ENCODE peak calls at places on chromosomes 16 and 17, in five cellular contexts. B is endodermal cell; L is dorsolateral prefrontal cortex; V is CD4-positive, alpha-beta T cell; S is upper lobe of left lung. I is an unnamed sample.
A peak's percentile ranks its signal among the peaks of the same experiment; 100 is the strongest.

GRCh38 chr17:44102845-44103622 is 20.4 kb downstream of the HDAC5 start:
- DNase-seq in B (peak; percentile 70), L (no peak), V (no peak), S (no peak), I (no peak)

GRCh38 chr16:31177136-31177535 is 2.8 kb upstream of the FUS start:
- DNase-seq in B (no peak), L (no peak), V (peak; percentile 46), S (peak; percentile 72), I (no peak)

GRCh38 chr17:82056729-82057621 is 5.3 kb downstream of the GPS1 start:
- DNase-seq in B (no peak), L (no peak), V (no peak), S (no peak), I (no peak)

GRCh38 chr17:76130473-76130872 is 10.6 kb downstream of the FOXJ1 start:
- DNase-seq in B (peak; percentile 69), L (no peak), V (no peak), S (no peak), I (no peak)

GRCh38 chr16:86669937-86670772 is 91.8 kb downstream of the FOXL1 start:
- DNase-seq in B (no peak), L (no peak), V (no peak), S (peak; percentile 23), I (no peak)

GRCh38 chr17:78526231-78527025 is 50.8 kb downstream of the DNAH17 start:
- DNase-seq in B (peak; percentile 72), L (no peak), V (no peak), S (no peak), I (no peak)

GRCh38 chr16:1877089-1877488 is 5.1 kb upstream of the MEIOB start:
- DNase-seq in B (no peak), L (no peak), V (no peak), S (no peak), I (no peak)

GRCh38 chr16:751152-752007 is 9.2 kb upstream of the MSLN start:
- DNase-seq in B (no peak), L (peak; percentile 75), V (no peak), S (no peak), I (no peak)

GRCh38 chr16:81604960-81605383 is 160.4 kb downstream of the CMIP start:
- DNase-seq in B (no peak), L (no peak), V (no peak), S (no peak), I (no peak)

GRCh38 chr16:69601250-69601649 is 35.5 kb downstream of the NFAT5 start:
- DNase-seq in B (no peak), L (no peak), V (no peak), S (peak; percentile 44), I (no peak)

GRCh38 chr16:85928411-85928820 is 29.5 kb downstream of the IRF8 start:
- DNase-seq in B (no peak), L (no peak), V (no peak), S (peak; percentile 44), I (no peak)

GRCh38 chr16:22220714-22221113 is 14.6 kb downstream of the EEF2K start:
- DNase-seq in B (no peak), L (peak; percentile 75), V (no peak), S (no peak), I (no peak)

GRCh38 chr17:17235212-17236174 is 1.5 kb downstream of the FLCN start:
- DNase-seq in B (no peak), L (peak; percentile 54), V (no peak), S (peak; percentile 73), I (no peak)

GRCh38 chr17:30101686-30102390 is 14.8 kb upstream of the NSRP1 start:
- DNase-seq in B (no peak), L (no peak), V (no peak), S (no peak), I (no peak)

GRCh38 chr17:63096426-63096825 is 130.4 kb downstream of the TANC2 start:
- DNase-seq in B (no peak), L (no peak), V (no peak), S (no peak), I (no peak)

GRCh38 chr16:14502256-14502875 is 127.7 kb downstream of the PARN start:
- DNase-seq in B (no peak), L (no peak), V (no peak), S (no peak), I (no peak)

GRCh38 chr16:56883586-56883985 is 18.6 kb downstream of the SLC12A3 start:
- DNase-seq in B (no peak), L (no peak), V (no peak), S (no peak), I (no peak)

GRCh38 chr16:54136276-54136625 is 150.3 kb downstream of the IRX3 start:
- DNase-seq in B (no peak), L (no peak), V (no peak), S (no peak), I (no peak)

GRCh38 chr17:43655702-43656275 is 5.9 kb downstream of the MEOX1 start:
- DNase-seq in B (no peak), L (no peak), V (no peak), S (no peak), I (no peak)

GRCh38 chr17:49580055-49580721 is 4.5 kb downstream of the NXPH3 start:
- DNase-seq in B (peak; percentile 52), L (no peak), V (no peak), S (no peak), I (no peak)

GRCh38 chr17:66764559-66764958 is 70.4 kb upstream of the CACNG5 start:
- DNase-seq in B (no peak), L (no peak), V (no peak), S (no peak), I (no peak)

GRCh38 chr16:55567382-55567781 is 898 bp downstream of the CAPNS2 start:
- DNase-seq in B (no peak), L (no peak), V (no peak), S (peak; percentile 56), I (no peak)

GRCh38 chr16:86951831-86952598 is 365.2 kb downstream of the C16orf95 start:
- DNase-seq in B (no peak), L (no peak), V (no peak), S (no peak), I (no peak)

GRCh38 chr17:72730091-72730490 is 362.4 kb downstream of the SLC39A11 start:
- DNase-seq in B (no peak), L (no peak), V (no peak), S (no peak), I (no peak)

GRCh38 chr16:69260019-69260418 is 51.1 kb upstream of the VPS4A start:
- DNase-seq in B (peak; percentile 53), L (no peak), V (no peak), S (no peak), I (no peak)

GRCh38 chr16:25691519-25692091 is at the start of gene HS3ST4:
- DNase-seq in B (peak; percentile 85), L (no peak), V (no peak), S (no peak), I (peak; percentile 37)

GRCh38 chr16:79146-80054 is 1.4 kb downstream of the MPG start:
- DNase-seq in B (no peak), L (no peak), V (no peak), S (no peak), I (no peak)

DNA sequence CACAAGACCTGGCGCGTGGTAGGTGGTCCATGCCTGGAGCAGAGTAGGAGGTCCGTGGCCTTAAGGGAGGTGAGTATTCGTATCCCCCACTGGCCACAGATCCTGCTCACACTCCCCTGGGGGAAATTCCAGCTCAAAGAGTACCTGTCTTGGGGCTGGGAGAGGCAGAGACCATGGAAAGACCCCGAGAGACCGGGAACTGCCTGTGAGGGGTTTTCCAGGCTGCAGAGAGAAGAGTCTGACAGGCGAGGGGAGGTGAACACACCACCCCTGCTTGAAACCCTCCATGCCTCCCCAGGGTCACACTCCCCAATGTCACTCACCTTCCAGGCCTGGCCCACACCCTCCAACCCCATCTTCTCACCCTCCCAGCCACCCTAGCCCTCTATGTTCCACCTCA is 12.6 kb upstream of the SNN start:
- DNase-seq in B (no peak), L (no peak), V (no peak), S (no peak), I (no peak)
- TF ChIP-seq CTCF in B (no peak), L (no peak), V (no peak), S (no peak), I (no peak)

GRCh38 chr17:20896153-20896649 is 146.6 kb downstream of the USP22 start:
- DNase-seq in B (no peak), L (no peak), V (peak; percentile 9), S (no peak), I (no peak)
- TF ChIP-seq CTCF in B (no peak), L (no peak), V (no peak), S (peak; percentile 10), I (no peak)

GRCh38 chr16:49439676-49440075 is 66.1 kb downstream of the C16orf78 start:
- DNase-seq in B (no peak), L (no peak), V (no peak), S (no peak), I (no peak)

GRCh38 chr16:49439050-49439449 is 65.4 kb downstream of the C16orf78 start:
- DNase-seq in B (no peak), L (no peak), V (no peak), S (no peak), I (no peak)

GRCh38 chr16:49441366-49441780 is 67.8 kb downstream of the C16orf78 start:
- DNase-seq in B (peak; percentile 89), L (no peak), V (peak; percentile 81), S (peak; percentile 35), I (no peak)

GRCh38 chr16:49442805-49443204 is 69.2 kb downstream of the C16orf78 start:
- DNase-seq in B (peak; percentile 65), L (no peak), V (no peak), S (no peak), I (no peak)

GRCh38 chr16:49440156-49441065 is 66.8 kb downstream of the C16orf78 start:
- DNase-seq in B (no peak), L (peak; percentile 73), V (no peak), S (no peak), I (no peak)
- TF ChIP-seq CTCF in B (peak; percentile 33), L (no peak), V (no peak), S (no peak), I (no peak)

DNA sequence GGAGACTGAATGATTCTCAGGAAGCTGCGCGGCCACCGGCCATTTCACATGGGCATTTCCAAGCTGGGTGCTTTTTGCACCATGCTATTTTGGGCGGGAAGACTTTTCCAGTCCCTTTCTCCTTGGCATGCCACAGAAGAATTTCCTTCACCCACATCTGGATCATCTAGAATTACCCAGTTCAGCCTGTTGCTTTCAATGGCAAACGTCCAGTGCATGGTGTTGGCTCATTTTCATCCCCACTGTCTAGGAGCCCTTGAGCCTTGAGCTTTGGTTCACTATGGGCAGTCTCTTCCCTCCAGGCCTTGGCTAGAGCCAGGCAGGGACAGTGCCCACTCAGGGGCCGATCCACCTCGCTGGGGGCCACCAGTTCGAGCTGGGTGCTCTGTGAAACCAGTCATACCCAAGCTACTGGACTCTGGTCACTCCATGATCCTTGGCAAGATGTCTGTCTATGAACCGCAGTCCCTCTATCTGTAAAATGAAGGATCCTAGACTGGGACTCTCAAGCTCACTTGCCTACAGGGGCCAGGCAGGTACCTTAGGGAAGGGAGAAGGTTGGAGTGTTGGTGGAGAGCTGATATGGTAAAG is 71.1 kb downstream of the CYLD start:
- DNase-seq in B (no peak), L (no peak), V (no peak), S (no peak), I (no peak)
- TF ChIP-seq CTCF in B (no peak), L (no peak), V (no peak), S (no peak), I (no peak)

GRCh38 chr17:40862985-40863733 is 3.9 kb downstream of the KRT12 start:
- DNase-seq in B (peak; percentile 99), L (no peak), V (no peak), S (no peak), I (peak; percentile 54)
- TF ChIP-seq CTCF in B (peak; percentile 94), L (no peak), V (no peak), S (no peak), I (peak; percentile 59)

I was measured in progenitor cell of endocrine pancreas.